ENCODE peak calls at places on chromosomes 6 and 20, in eight cellular contexts. L is fibroblast of mammary gland, N is tibial artery, M is cardiac muscle cell, D is breast epithelium, E is SJSA1, F is foreskin fibroblast, B is right cardiac atrium. R is an unnamed sample.

GRCh38 chr6:117491916-117492315 is 9.4 kb downstream of the DCBLD1 start:
- DNase-seq in L (peak; percentile 61), E (no peak), B (no peak), N (no peak), F (peak; percentile 68), M (no peak), D (no peak), R (no peak)

GRCh38 chr6:44221291-44221960 is 2.0 kb upstream of the SLC29A1 start:
- DNase-seq in B (peak; percentile 97), M (peak; percentile 88), L (peak; percentile 76), F (peak; percentile 91), D (peak; percentile 97), N (peak; percentile 98), E (peak; percentile 68), R (peak; percentile 68)

GRCh38 chr6:138541793-138542481 is 42.6 kb upstream of the NHSL1 start:
- DNase-seq in F (peak; percentile 38), N (no peak), D (no peak), L (peak; percentile 45), B (no peak), M (peak; percentile 74), E (peak; percentile 53), R (no peak)

GRCh38 chr6:29504961-29505360 is 17.2 kb upstream of the MAS1L start:
- DNase-seq in E (no peak), M (no peak), L (no peak), D (no peak), F (no peak), B (no peak), N (no peak), R (no peak)

GRCh38 chr6:170253226-170253909 is 37.5 kb downstream of the DLL1 start:
- DNase-seq in D (no peak), N (no peak), M (no peak), E (no peak), L (no peak), B (peak; percentile 26), F (no peak), R (no peak)

GRCh38 chr20:51029556-51029955 is 6.6 kb upstream of the KCNG1 start:
- DNase-seq in D (no peak), L (no peak), M (no peak), B (no peak), N (no peak), E (no peak), F (no peak), R (no peak)

GRCh38 chr6:41470341-41471063 is 75.7 kb upstream of the FOXP4 start:
- DNase-seq in E (no peak), L (peak; percentile 67), M (peak; percentile 75), D (peak; percentile 64), B (peak; percentile 87), N (peak; percentile 94), F (peak; percentile 37), R (no peak)

GRCh38 chr20:24764027-24764797 is 184.9 kb upstream of the CST7 start:
- DNase-seq in F (no peak), D (no peak), B (no peak), E (no peak), L (no peak), N (peak; percentile 41), M (no peak), R (peak; percentile 6)

GRCh38 chr6:169293196-169293595 is 39.5 kb upstream of the THBS2 start:
- DNase-seq in B (no peak), F (no peak), E (no peak), D (no peak), L (peak; percentile 32), M (peak; percentile 39), N (no peak), R (no peak)

GRCh38 chr6:86192123-86192522 is 549.4 kb upstream of the SYNCRIP start:
- DNase-seq in L (peak; percentile 2), E (no peak), D (no peak), B (no peak), F (no peak), N (no peak), M (no peak), R (no peak)

GRCh38 chr6:13924949-13925881 is at the start of gene RNF182:
- DNase-seq in L (no peak), M (no peak), F (no peak), B (no peak), D (no peak), E (peak; percentile 12), N (no peak), R (no peak)

GRCh38 chr6:7813704-7814103 is 87.8 kb downstream of the BMP6 start:
- DNase-seq in E (no peak), L (no peak), N (no peak), F (no peak), B (no peak), M (no peak), D (no peak), R (no peak)

DNA sequence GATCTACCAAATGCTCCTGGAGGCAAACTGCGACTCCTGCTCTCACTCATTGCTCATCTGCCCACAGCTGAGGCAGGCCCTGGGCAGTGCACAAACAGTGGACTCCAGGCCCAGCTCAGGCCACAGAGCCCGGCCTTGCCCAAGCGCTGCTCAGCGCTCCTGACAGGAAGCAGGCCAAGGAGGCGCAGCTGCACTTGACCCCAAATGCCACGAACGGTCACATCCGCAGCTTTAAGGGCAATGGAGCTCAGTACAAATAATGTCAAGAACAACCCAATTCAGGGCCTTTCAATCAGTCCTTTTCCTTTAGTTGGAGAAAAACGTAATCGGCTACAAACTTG is 33.8 kb downstream of the RRBP1 start:
- DNase-seq in E (no peak), B (peak; percentile 75), N (no peak), M (no peak), D (no peak), F (no peak), L (peak; percentile 45), R (no peak)
- H3K4me3 ChIP-seq in E (no peak overlapping the region), B (no peak overlapping the region), N (no peak overlapping the region), M (no peak overlapping the region), D (no peak overlapping the region), F (no peak overlapping the region), L (no peak overlapping the region), R (no peak overlapping the region)

DNA sequence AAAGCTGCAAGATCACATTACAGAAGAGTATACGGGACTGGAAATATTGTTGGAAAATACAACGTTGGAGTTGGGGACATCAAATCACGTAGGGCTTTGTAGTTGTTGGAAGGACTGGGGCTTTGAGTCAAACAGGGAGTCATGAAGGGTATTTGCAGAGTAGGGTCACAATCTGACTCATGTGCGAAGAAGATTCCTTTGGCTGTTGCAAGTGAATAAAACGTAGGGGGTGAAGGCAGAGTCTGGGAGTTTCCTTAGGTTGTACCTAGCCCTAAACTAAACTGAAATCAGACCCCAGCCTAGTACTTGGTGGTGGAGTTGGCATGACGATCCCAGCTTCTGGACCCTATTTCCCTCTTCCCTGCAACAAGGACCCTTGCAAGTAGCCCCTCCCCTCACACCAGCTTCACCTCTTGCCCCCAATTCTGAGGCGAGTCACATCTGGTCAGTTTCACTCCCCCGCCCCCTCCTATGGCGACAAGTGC is 32.2 kb downstream of the SNX5 start:
- DNase-seq in F (peak; percentile 52), L (peak; percentile 69), E (no peak), N (no peak), B (no peak), D (no peak), M (peak; percentile 43), R (no peak)
- H3K4me3 ChIP-seq in F (no peak overlapping the region), L (no peak overlapping the region), E (no peak overlapping the region), N (peak overlapping the region; percentile 11), B (no peak overlapping the region), D (no peak overlapping the region), M (no peak overlapping the region), R (no peak overlapping the region)

DNA sequence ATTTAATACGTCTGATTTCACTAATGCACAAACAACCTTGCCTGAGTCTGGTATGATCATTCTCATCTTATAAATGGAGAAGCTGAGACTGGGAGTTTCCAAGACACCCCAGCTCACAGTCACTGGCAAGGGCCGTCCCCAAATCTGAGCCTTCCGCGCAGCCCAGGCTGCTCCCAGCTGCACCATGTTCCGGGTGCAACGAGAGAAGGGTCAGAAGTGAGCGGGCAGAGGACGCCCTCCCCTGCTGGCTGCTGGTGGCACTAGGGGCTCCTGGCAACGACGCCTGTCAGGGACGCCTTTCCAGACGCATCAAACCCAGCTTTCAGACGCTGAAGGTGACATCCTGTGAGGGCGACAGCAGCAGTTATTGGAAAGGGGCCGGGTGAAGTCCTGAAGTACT is 115.3 kb upstream of the PROKR2 start:
- DNase-seq in F (no peak), L (no peak), N (no peak), M (no peak), D (no peak), E (no peak), B (no peak), R (no peak)
- H3K4me3 ChIP-seq in F (no peak overlapping the region), L (no peak overlapping the region), N (no peak overlapping the region), M (no peak overlapping the region), D (no peak overlapping the region), E (no peak overlapping the region), B (no peak overlapping the region), R (no peak overlapping the region)

GRCh38 chr6:70415247-70415646 is 1.9 kb downstream of the FAM135A start:
- DNase-seq in D (no peak), M (no peak), F (no peak), L (no peak), N (no peak), B (no peak), E (no peak), R (no peak)
- H3K4me3 ChIP-seq in D (no peak overlapping the region), M (no peak overlapping the region), F (no peak overlapping the region), L (no peak overlapping the region), N (no peak overlapping the region), B (no peak overlapping the region), E (no peak overlapping the region), R (peak overlapping the region; percentile 75)